ENCODE peak calls at places on chromosomes 3 and 15, in nine cellular contexts. J, V, W, I, Y, S, C, T and A are unnamed samples.

GRCh38 chr15:77497942-77498361 is 77.3 kb downstream of the HMG20A start:
- DNase-seq in J (no peak), V (peak; percentile 41), W (peak; percentile 48), I (no peak), Y (no peak), S (no peak), C (no peak), T (no peak), A (no peak)

GRCh38 chr3:105836533-105836932 is 32.3 kb downstream of the CBLB start:
- DNase-seq in J (no peak), V (no peak), W (no peak), I (no peak), Y (no peak), S (no peak), C (no peak), T (no peak), A (no peak)

GRCh38 chr15:75720787-75721461 is 8.3 kb upstream of the CSPG4 start:
- DNase-seq in J (no peak), V (peak; percentile 57), W (no peak), I (no peak), Y (peak; percentile 83), S (peak; percentile 15), C (no peak), T (peak; percentile 97), A (no peak)

GRCh38 chr3:39150803-39151631 is 2.4 kb downstream of the CSRNP1 start:
- DNase-seq in J (peak; percentile 89), V (no peak), W (peak; percentile 59), I (peak; percentile 86), Y (peak; percentile 23), S (peak; percentile 63), C (no peak), T (no peak), A (no peak)

GRCh38 chr3:84136425-84136824 is 822.4 kb upstream of the CADM2 start:
- DNase-seq in J (no peak), V (no peak), W (no peak), I (no peak), Y (no peak), S (no peak), C (no peak), T (no peak), A (no peak)

GRCh38 chr3:58683001-58683845 is 16.6 kb upstream of the FAM3D start:
- DNase-seq in J (no peak), V (no peak), W (no peak), I (peak; percentile 21), Y (peak; percentile 5), S (no peak), C (no peak), T (no peak), A (no peak)

GRCh38 chr15:48411971-48412591 is 80.9 kb downstream of the DUT start:
- DNase-seq in J (no peak), V (no peak), W (no peak), I (peak; percentile 81), Y (no peak), S (no peak), C (no peak), T (no peak), A (no peak)

GRCh38 chr3:126889276-126890201 is 93.4 kb upstream of the PLXNA1 start:
- DNase-seq in J (no peak), V (no peak), W (no peak), I (no peak), Y (no peak), S (no peak), C (no peak), T (no peak), A (no peak)

GRCh38 chr15:70284438-70285214 is 186.9 kb upstream of the TLE3 start:
- DNase-seq in J (peak; percentile 57), V (no peak), W (no peak), I (no peak), Y (no peak), S (no peak), C (no peak), T (no peak), A (no peak)

GRCh38 chr3:56796202-56796601 is 5.5 kb downstream of the ARHGEF3 start:
- DNase-seq in J (no peak), V (no peak), W (no peak), I (no peak), Y (no peak), S (no peak), C (no peak), T (no peak), A (no peak)

GRCh38 chr3:256501-256900 is 59.9 kb downstream of the CHL1 start:
- DNase-seq in J (no peak), V (no peak), W (no peak), I (no peak), Y (no peak), S (no peak), C (no peak), T (no peak), A (no peak)

GRCh38 chr3:137692803-137693431 is 71.2 kb upstream of the SOX14 start:
- DNase-seq in J (no peak), V (peak; percentile 17), W (no peak), I (no peak), Y (peak; percentile 57), S (no peak), C (no peak), T (no peak), A (peak; percentile 1)

GRCh38 chr15:56675930-56676329 is 57.4 kb downstream of the ZNF280D start:
- DNase-seq in J (no peak), V (no peak), W (no peak), I (no peak), Y (no peak), S (no peak), C (no peak), T (no peak), A (no peak)

GRCh38 chr3:72171461-72171860 is 386.5 kb upstream of the PROK2 start:
- DNase-seq in J (no peak), V (no peak), W (no peak), I (no peak), Y (no peak), S (no peak), C (no peak), T (no peak), A (no peak)

GRCh38 chr3:169596126-169596525 is 67.4 kb downstream of the MECOM start:
- DNase-seq in J (no peak), V (no peak), W (no peak), I (no peak), Y (no peak), S (no peak), C (no peak), T (no peak), A (no peak)

GRCh38 chr3:101725192-101725889 is 927 bp downstream of the CEP97 start:
- DNase-seq in J (peak; percentile 19), V (peak; percentile 43), W (peak; percentile 39), I (no peak), Y (peak; percentile 46), S (peak; percentile 22), C (no peak), T (no peak), A (peak; percentile 25)

GRCh38 chr15:39392469-39393047 is 188.3 kb upstream of the THBS1 start:
- DNase-seq in J (no peak), V (no peak), W (no peak), I (no peak), Y (no peak), S (no peak), C (no peak), T (no peak), A (no peak)

GRCh38 chr3:112931737-112932521 is 43.0 kb downstream of the CD200R1 start:
- DNase-seq in J (no peak), V (no peak), W (no peak), I (no peak), Y (no peak), S (no peak), C (no peak), T (no peak), A (no peak)

GRCh38 chr3:71447803-71448202 is 135.7 kb downstream of the FOXP1 start:
- DNase-seq in J (no peak), V (no peak), W (no peak), I (no peak), Y (peak; percentile 63), S (no peak), C (no peak), T (no peak), A (no peak)

GRCh38 chr3:141926929-141927328 is 50.5 kb downstream of the ATP1B3 start:
- DNase-seq in J (no peak), V (no peak), W (no peak), I (no peak), Y (no peak), S (no peak), C (no peak), T (no peak), A (no peak)

GRCh38 chr3:124685481-124685880 is 44.8 kb upstream of the UMPS start:
- DNase-seq in J (no peak), V (no peak), W (no peak), I (no peak), Y (no peak), S (no peak), C (no peak), T (no peak), A (no peak)

GRCh38 chr3:161349529-161350278 is 21.6 kb downstream of the SPTSSB start:
- DNase-seq in J (no peak), V (no peak), W (no peak), I (peak; percentile 43), Y (no peak), S (no peak), C (peak; percentile 29), T (no peak), A (no peak)

GRCh38 chr3:183313764-183314163 is 60.7 kb downstream of the B3GNT5 start:
- DNase-seq in J (no peak), V (no peak), W (no peak), I (no peak), Y (no peak), S (no peak), C (no peak), T (no peak), A (no peak)

GRCh38 chr15:81373996-81374395 is at the start of gene TMC3:
- DNase-seq in J (no peak), V (no peak), W (no peak), I (no peak), Y (no peak), S (no peak), C (no peak), T (no peak), A (no peak)

GRCh38 chr3:95289295-95289694 is 1226.4 kb downstream of the NSUN3 start:
- DNase-seq in J (no peak), V (no peak), W (no peak), I (no peak), Y (no peak), S (no peak), C (no peak), T (no peak), A (no peak)

GRCh38 chr3:55826731-55827496 is 339.8 kb upstream of the WNT5A start:
- DNase-seq in J (no peak), V (no peak), W (no peak), I (no peak), Y (no peak), S (no peak), C (no peak), T (no peak), A (no peak)

GRCh38 chr3:33057320-33058298 is 39.3 kb downstream of the GLB1 start:
- DNase-seq in J (no peak), V (no peak), W (no peak), I (no peak), Y (no peak), S (no peak), C (no peak), T (no peak), A (no peak)

GRCh38 chr15:24848050-24848449 is 106.7 kb upstream of the SNRPN start:
- DNase-seq in J (peak; percentile 39), V (no peak), W (peak; percentile 32), I (no peak), Y (no peak), S (no peak), C (no peak), T (no peak), A (no peak)

GRCh38 chr3:146020969-146021368 is 140.0 kb downstream of the PLOD2 start:
- DNase-seq in J (no peak), V (no peak), W (no peak), I (no peak), Y (no peak), S (no peak), C (no peak), T (no peak), A (no peak)

GRCh38 chr15:36265422-36265821 is 314.0 kb upstream of the CDIN1 start:
- DNase-seq in J (no peak), V (no peak), W (no peak), I (no peak), Y (no peak), S (no peak), C (no peak), T (no peak), A (no peak)

GRCh38 chr3:58366699-58367098 is 34.0 kb downstream of the PXK start:
- DNase-seq in J (no peak), V (no peak), W (no peak), I (no peak), Y (no peak), S (no peak), C (no peak), T (no peak), A (no peak)